ENCODE peak calls at places on chromosome 15, in ten cellular contexts. L, S, U, X, G, Z, M, E, B and Q are unnamed samples.

GRCh38 chr15:100919481-100920405 is 586 bp downstream of the LRRK1 start:
- DNase-seq in X (peak), G (no peak), M (peak), E (peak), Z (peak), S (no peak), U (peak), B (peak), L (no peak), Q (no peak)

GRCh38 chr15:73956276-73957086 is 30.2 kb downstream of the LOXL1 start:
- DNase-seq in L (peak), M (peak), G (peak), X (peak), S (peak), B (no peak), Z (no peak), U (no peak), E (peak), Q (peak)

GRCh38 chr15:28021281-28022039 is 77.7 kb downstream of the OCA2 start:
- DNase-seq in E (peak), L (no peak), G (no peak), B (peak), Z (peak), X (no peak), M (no peak), U (peak), S (no peak), Q (no peak)

GRCh38 chr15:95086543-95087252 is 855.3 kb downstream of the MCTP2 start:
- DNase-seq in G (no peak), U (no peak), X (no peak), M (no peak), B (no peak), S (no peak), L (no peak), E (peak), Z (no peak), Q (no peak)

GRCh38 chr15:70906842-70907241 is 14.2 kb downstream of the LRRC49 start:
- DNase-seq in S (no peak), M (no peak), Z (no peak), E (peak), G (no peak), U (no peak), X (no peak), L (no peak), B (no peak), Q (no peak)

GRCh38 chr15:42368096-42368495 is 8.8 kb downstream of the CAPN3 start:
- DNase-seq in E (no peak), U (no peak), M (no peak), G (no peak), L (no peak), B (no peak), Z (no peak), S (no peak), X (no peak), Q (no peak)

GRCh38 chr15:97791824-97792792 is 168.4 kb upstream of the ARRDC4 start:
- DNase-seq in L (peak), U (no peak), E (no peak), M (no peak), Z (no peak), G (no peak), B (peak), S (peak), X (no peak), Q (no peak)

GRCh38 chr15:83285979-83286553 is 1.6 kb upstream of the BNC1 start:
- DNase-seq in E (peak), M (no peak), Z (no peak), U (no peak), X (no peak), G (no peak), L (no peak), S (no peak), B (no peak), Q (no peak)

GRCh38 chr15:58864602-58865419 is 68.7 kb downstream of the SLTM start:
- DNase-seq in G (peak), E (no peak), S (no peak), Z (peak), B (no peak), L (no peak), X (no peak), U (peak), M (peak), Q (no peak)

GRCh38 chr15:70259640-70260066 is 161.9 kb upstream of the TLE3 start:
- DNase-seq in G (no peak), X (no peak), E (no peak), B (no peak), M (peak), U (no peak), S (no peak), Z (no peak), L (no peak), Q (no peak)

GRCh38 chr15:99475754-99476412 is 89.9 kb upstream of the MEF2A start:
- DNase-seq in L (no peak), G (no peak), S (peak), E (no peak), U (no peak), X (no peak), B (no peak), M (no peak), Z (no peak), Q (no peak)

GRCh38 chr15:76346666-76347506 is 10.3 kb downstream of the ISL2 start:
- DNase-seq in M (peak), G (no peak), B (peak), L (no peak), U (no peak), S (peak), E (peak), Z (no peak), X (no peak), Q (no peak)

GRCh38 chr15:43465105-43465504 is 27.9 kb downstream of the TP53BP1 start:
- DNase-seq in B (no peak), X (no peak), E (peak), Z (no peak), S (no peak), G (no peak), U (no peak), L (no peak), M (no peak), Q (no peak)

GRCh38 chr15:80662756-80663553 is 32.2 kb upstream of the ABHD17C start:
- DNase-seq in U (no peak), L (no peak), S (no peak), E (no peak), M (no peak), B (peak), Z (no peak), G (no peak), X (no peak), Q (no peak)

GRCh38 chr15:94135748-94136147 is 95.6 kb upstream of the MCTP2 start:
- DNase-seq in B (no peak), U (no peak), E (no peak), L (no peak), G (no peak), X (no peak), Z (no peak), S (no peak), M (no peak), Q (no peak)

GRCh38 chr15:20272422-20273184 is 269.0 kb downstream of the GOLGA6L6 start:
- DNase-seq in X (no peak), B (no peak), M (peak), L (no peak), U (no peak), G (no peak), S (no peak), E (no peak), Z (no peak), Q (no peak)

GRCh38 chr15:97443101-97443500 is 517.4 kb upstream of the ARRDC4 start:
- DNase-seq in X (no peak), U (no peak), Z (no peak), M (no peak), G (no peak), E (no peak), L (no peak), B (no peak), S (no peak), Q (no peak)

DNA sequence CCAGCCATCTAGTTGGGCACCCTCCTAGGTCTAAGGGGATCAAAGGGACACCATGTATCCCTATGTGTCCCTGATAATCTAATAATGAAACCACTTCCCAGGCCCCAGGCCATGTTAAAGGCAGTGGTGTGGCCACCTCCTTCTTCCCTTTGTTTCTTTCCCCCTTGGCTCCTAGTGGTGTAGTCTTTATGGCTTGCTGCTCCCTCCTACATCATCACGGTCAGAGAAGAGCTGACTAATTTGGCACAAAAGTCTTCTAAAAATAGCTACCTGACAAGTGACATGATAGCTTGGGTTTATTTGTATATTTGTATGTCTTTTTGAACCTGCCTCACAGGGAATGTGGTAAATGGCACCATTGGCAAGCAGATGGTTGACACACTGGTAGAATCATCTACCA is 131.0 kb upstream of the CHRM5 start:
- DNase-seq in M (no peak), U (no peak), S (no peak), Z (no peak), E (no peak), L (no peak), X (no peak), B (no peak), G (no peak), Q (no peak)
- TF ChIP-seq POLR2A in M (no peak), U (no peak), S (no peak), Z (no peak), E (no peak), L (no peak), X (no peak), B (no peak), G (no peak), Q (no peak)

GRCh38 chr15:68818088-68818670 is 2.5 kb downstream of the ANP32A start:
- DNase-seq in B (peak), U (peak), E (peak), L (peak), S (peak), X (peak), M (peak), Z (peak), G (peak), Q (no peak)

GRCh38 chr15:68818671-68819450 is 1.8 kb downstream of the ANP32A start:
- DNase-seq in U (peak), L (peak), M (peak), B (peak), S (peak), Z (peak), X (peak), G (peak), E (no peak), Q (no peak)

GRCh38 chr15:68816795-68817303 is 3.8 kb downstream of the ANP32A start:
- DNase-seq in Z (peak), M (no peak), B (peak), G (no peak), E (no peak), U (peak), X (peak), S (no peak), L (no peak), Q (no peak)

GRCh38 chr15:68816158-68816557 is 4.5 kb downstream of the ANP32A start:
- DNase-seq in S (no peak), Z (no peak), X (no peak), L (no peak), B (no peak), M (no peak), G (no peak), U (no peak), E (no peak), Q (no peak)

DNA sequence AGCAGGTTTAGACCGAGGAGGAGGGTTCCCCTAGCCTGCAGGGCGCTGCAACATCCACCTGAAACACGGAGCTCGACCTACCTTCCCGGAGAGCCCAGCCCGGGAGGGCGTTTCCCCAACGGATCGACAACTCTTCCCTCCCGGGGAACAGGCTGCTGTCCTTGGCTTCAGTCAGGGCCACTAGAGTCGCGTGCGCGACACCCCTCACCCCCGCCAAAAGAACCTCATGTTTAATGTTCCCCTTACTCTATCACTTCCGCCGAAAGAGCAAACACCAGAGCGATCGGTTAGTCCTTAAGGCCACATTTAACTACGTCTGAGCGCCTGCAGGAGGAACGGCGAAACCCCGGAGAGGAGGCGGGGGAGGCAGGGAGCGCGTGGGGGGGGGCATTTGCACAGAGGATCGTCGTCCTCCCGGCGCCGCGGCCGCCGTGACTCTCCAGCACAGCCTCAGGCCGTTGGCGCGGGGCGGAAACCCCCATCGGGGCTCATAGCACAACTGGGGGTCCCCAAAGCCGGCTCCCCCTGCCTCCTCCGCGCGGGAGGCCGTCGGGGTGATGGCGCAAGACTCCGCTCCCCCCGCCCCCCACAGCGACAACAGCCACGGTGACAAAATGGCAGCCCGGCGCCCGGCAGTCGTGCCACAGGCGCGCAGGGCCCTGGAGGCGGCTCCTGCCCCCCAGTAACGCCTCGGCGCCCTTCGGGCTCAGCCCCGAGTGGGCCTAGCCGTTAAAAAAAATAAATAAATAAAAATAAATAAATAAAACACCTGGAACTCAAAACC is 3.2 kb downstream of the ANP32A start:
- DNase-seq in X (peak), U (peak), M (peak), L (peak), G (peak), S (peak), E (peak), Z (peak), B (peak), Q (no peak)
- TF ChIP-seq CTCF in X (no peak), U (no peak), M (no peak), L (no peak), G (no peak), S (no peak), E (no peak), Z (no peak), B (no peak), Q (no peak)

GRCh38 chr15:64702816-64703631 is 72.4 kb downstream of the RBPMS2 start:
- DNase-seq in L (peak), X (peak), S (peak), G (peak), B (peak), E (peak), Z (peak), U (peak), M (peak), Q (peak)
- TF ChIP-seq POLR2A in L (peak), X (no peak), S (no peak), G (no peak), B (peak), E (peak), Z (peak), U (peak), M (peak), Q (no peak)

GRCh38 chr15:32029862-32030781 is at the start of gene CHRNA7:
- DNase-seq in X (peak), B (peak), G (peak), Z (peak), S (peak), L (peak), M (peak), U (peak), E (peak), Q (no peak)
- TF ChIP-seq CTCF in X (no peak), B (peak), G (peak), Z (peak), S (peak), L (no peak), M (peak), U (peak), E (peak), Q (peak)

DNA sequence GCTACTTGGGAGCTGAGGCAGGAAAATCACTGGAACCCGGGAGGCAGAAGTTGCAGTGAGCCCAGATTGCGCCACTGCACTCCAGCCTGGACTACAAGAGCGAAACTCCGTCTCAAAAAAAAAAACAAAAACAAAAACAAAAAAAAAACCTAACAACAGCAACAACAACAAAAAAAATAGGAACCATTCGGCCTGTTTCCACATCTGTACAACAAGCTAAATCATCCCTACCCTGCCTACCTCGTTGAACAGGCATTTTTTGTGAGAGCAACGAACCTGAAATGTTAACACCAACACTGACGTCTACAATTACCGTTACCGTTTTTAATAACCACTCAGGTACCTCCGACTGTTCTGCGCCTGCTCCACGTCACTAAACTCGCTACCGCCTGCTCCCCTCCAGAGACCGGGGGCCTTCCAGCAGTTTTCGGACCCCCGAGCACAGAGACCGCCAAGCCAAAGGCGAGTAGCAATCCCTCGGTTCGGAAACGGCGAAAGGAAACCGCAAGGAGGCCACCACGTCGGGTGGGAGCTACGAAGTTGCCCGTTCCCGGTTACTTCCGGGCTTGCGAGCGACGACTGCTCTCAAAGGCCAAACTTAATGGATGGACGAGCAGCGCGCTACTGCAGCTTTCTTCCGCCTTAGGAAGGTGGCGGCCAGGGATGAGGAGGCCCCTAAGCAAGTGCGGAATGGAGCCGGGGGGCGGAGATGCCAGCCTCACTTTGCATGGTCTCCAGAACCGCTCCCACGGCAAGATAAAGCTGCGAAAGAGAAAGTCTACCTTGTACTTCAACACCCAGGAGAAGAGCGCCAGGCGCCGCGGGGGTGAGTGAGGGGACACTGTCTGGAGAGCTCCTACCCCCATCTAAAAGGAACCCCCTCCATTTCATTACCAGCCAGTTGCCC is at the start of the genes PIGB and PIGBOS1:
- DNase-seq in G (peak), E (peak), Z (peak), S (peak), X (peak), M (peak), U (peak), L (peak), B (peak), Q (peak)
- TF ChIP-seq POLR2A in G (no peak), E (peak), Z (peak), S (peak), X (no peak), M (peak), U (peak), L (peak), B (peak), Q (no peak)

GRCh38 chr15:86284630-86285029 is 205.0 kb downstream of the AGBL1 start:
- DNase-seq in M (no peak), L (no peak), U (no peak), G (no peak), X (no peak), Z (no peak), B (no peak), E (no peak), S (no peak), Q (no peak)
- TF ChIP-seq CTCF in M (no peak), L (no peak), U (no peak), G (no peak), X (no peak), Z (no peak), B (no peak), E (no peak), S (no peak), Q (no peak)

DNA sequence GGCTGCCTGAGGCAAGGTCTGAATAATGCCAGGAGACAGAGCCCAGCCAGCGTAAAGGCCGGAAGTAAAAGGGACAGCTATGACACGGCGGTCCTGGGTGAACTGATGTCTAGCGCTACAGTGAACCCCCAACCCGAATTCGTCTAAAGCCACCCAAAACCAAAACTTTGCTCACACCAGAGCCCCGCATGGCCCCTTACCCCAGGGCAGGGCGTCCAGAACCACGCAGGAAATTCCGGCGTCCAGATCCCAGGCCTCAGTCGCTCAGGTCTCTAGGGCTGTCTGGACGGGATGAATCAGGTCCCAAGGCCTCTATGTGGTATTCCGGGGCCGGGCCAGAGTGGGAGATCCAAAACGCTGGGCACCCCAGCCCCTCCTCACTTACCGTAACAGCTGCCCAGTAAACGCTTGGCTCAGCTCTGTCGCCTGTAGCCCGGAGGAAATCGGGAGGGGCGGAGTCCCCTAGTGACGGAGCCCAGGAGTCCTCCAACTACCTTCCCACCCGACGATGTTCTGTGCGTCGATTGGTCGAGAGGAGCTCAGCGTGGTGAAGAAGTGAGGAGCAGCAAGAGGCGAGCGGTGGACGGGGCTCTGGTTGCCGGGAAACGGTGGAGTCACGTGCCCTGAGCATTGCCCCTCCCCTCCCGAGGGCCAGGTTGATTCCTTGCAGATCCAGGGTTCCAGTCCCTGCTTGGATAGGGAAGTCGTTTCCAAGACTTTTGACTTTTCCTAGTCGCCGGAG is at the start of gene CCDC32:
- DNase-seq in S (peak), E (peak), Z (peak), U (peak), M (peak), X (peak), L (peak), G (peak), B (peak), Q (peak)
- TF ChIP-seq POLR2A in S (peak), E (peak), Z (peak), U (peak), M (peak), X (no peak), L (peak), G (no peak), B (peak), Q (no peak)